ENCODE peak calls at places on chromosomes 7 and 10, in eight cellular contexts. U is SK-N-MC; Q is NT2/D1; D is Caco-2; G is DMS79 treated with DMSO at 0.1 percent for 48 hours; S is stimulated activated CD8-positive, alpha-beta memory T cell treated with anti-CD3 and anti-CD28 coated beads, Interleukin-4, amount 100 ng/mL, for 1 hour; Y is right lobe of liver; W is RWPE1. B is an unnamed sample.
A peak's percentile ranks its signal among the peaks of the same experiment; 100 is the strongest.

GRCh38 chr10:6223981-6224380 is 21.2 kb downstream of the PFKFB3 start:
- DNase-seq in G (no peak), U (no peak), W (no peak), Y (no peak), Q (no peak), S (no peak), D (no peak), B (no peak)

GRCh38 chr10:71971311-71971731 is 7.1 kb downstream of the CHST3 start:
- DNase-seq in G (no peak), D (no peak), W (no peak), S (no peak), U (no peak), Y (no peak), Q (no peak), B (no peak)

GRCh38 chr7:133297093-133297492 is 44.2 kb downstream of the EXOC4 start:
- DNase-seq in W (no peak), Q (no peak), Y (no peak), G (no peak), S (no peak), U (no peak), D (no peak), B (no peak)

GRCh38 chr10:1185911-1186692 is 129.9 kb downstream of the WDR37 start:
- DNase-seq in S (no peak), G (no peak), D (peak; percentile 35), U (no peak), W (no peak), Q (no peak), Y (no peak), B (no peak)

GRCh38 chr10:96304241-96304640 is at the start of gene DNTT:
- DNase-seq in G (no peak), Y (no peak), S (no peak), U (no peak), Q (no peak), W (no peak), D (no peak), B (no peak)

GRCh38 chr7:106598663-106599342 is 62.2 kb downstream of the CCDC71L start:
- DNase-seq in G (no peak), Q (peak; percentile 70), S (peak; percentile 35), W (peak; percentile 51), D (peak; percentile 75), U (no peak), Y (peak; percentile 79), B (peak; percentile 5)

GRCh38 chr7:27606270-27607209 is 56.1 kb downstream of the HIBADH start:
- DNase-seq in D (peak; percentile 66), G (peak; percentile 95), S (no peak), W (no peak), Q (no peak), U (no peak), Y (peak; percentile 81), B (no peak)

GRCh38 chr10:47406870-47407648 is 23.0 kb upstream of the ZNF488 start:
- DNase-seq in Y (no peak), D (peak; percentile 97), S (no peak), Q (no peak), U (no peak), W (peak; percentile 91), G (no peak), B (peak; percentile 33)

GRCh38 chr10:99329891-99330674 is 927 bp downstream of the CNNM1 start:
- DNase-seq in Y (peak; percentile 55), D (no peak), Q (peak; percentile 18), W (peak; percentile 34), S (no peak), U (no peak), G (no peak), B (peak; percentile 71)

GRCh38 chr10:113912582-113912981 is 58.1 kb downstream of the NHLRC2 start:
- DNase-seq in U (no peak), Q (no peak), W (no peak), D (no peak), G (no peak), S (no peak), Y (no peak), B (no peak)

GRCh38 chr7:51108134-51108533 is 208.5 kb downstream of the COBL start:
- DNase-seq in Y (no peak), U (no peak), S (no peak), W (no peak), D (no peak), G (no peak), Q (no peak), B (no peak)

GRCh38 chr10:114646426-114646825 is 11.6 kb downstream of the ABLIM1 start:
- DNase-seq in Y (no peak), D (no peak), Q (no peak), W (no peak), U (no peak), S (no peak), G (no peak), B (no peak)

GRCh38 chr10:3668276-3668960 is 116.6 kb downstream of the KLF6 start:
- DNase-seq in W (peak; percentile 69), D (peak; percentile 91), S (peak; percentile 34), Y (peak; percentile 79), Q (no peak), U (no peak), G (no peak), B (peak; percentile 59)

GRCh38 chr10:83603708-83604107 is 535.6 kb upstream of the GHITM start:
- DNase-seq in U (no peak), Q (no peak), W (no peak), S (no peak), Y (no peak), D (no peak), G (no peak), B (no peak)

GRCh38 chr7:154696556-154696955 is 306.4 kb downstream of the PAXIP1 start:
- DNase-seq in W (no peak), Q (no peak), G (no peak), U (no peak), Y (no peak), D (no peak), S (no peak), B (no peak)

GRCh38 chr10:90987383-90987782 is 66.5 kb upstream of the ANKRD1 start:
- DNase-seq in D (no peak), Y (no peak), W (no peak), Q (no peak), S (no peak), G (no peak), U (no peak), B (no peak)

GRCh38 chr10:48973065-48973464 is 33.4 kb upstream of the LRRC18 start:
- DNase-seq in U (no peak), Q (no peak), G (no peak), Y (no peak), D (no peak), S (no peak), W (no peak), B (no peak)

GRCh38 chr7:44887293-44887692 is 2.0 kb upstream of the PURB start:
- DNase-seq in G (no peak), U (no peak), D (no peak), S (no peak), Y (no peak), Q (no peak), W (no peak), B (no peak)

GRCh38 chr7:69564454-69565417 is 33.5 kb upstream of the AUTS2 start:
- DNase-seq in D (no peak), Y (peak; percentile 57), Q (no peak), G (peak; percentile 70), U (peak; percentile 28), W (no peak), S (no peak), B (no peak)

GRCh38 chr10:63114031-63114814 is 18.9 kb upstream of the NRBF2 start:
- DNase-seq in U (no peak), S (no peak), G (no peak), W (peak; percentile 68), Q (no peak), D (no peak), Y (peak; percentile 85), B (no peak)

GRCh38 chr7:45229130-45229920 is 71.7 kb downstream of the RAMP3 start:
- DNase-seq in G (peak; percentile 57), U (no peak), Y (no peak), Q (no peak), D (no peak), S (no peak), W (no peak), B (no peak)

GRCh38 chr10:132448248-132448731 is 51.3 kb downstream of the PWWP2B start:
- DNase-seq in Y (peak; percentile 83), Q (no peak), S (no peak), D (peak; percentile 70), G (no peak), U (no peak), W (peak; percentile 90), B (no peak)

GRCh38 chr10:24957624-24958435 is 5.4 kb upstream of the PRTFDC1 start:
- DNase-seq in U (no peak), S (no peak), Y (no peak), D (no peak), W (peak; percentile 65), Q (no peak), G (no peak), B (no peak)

GRCh38 chr7:80060218-80060806 is 74.3 kb upstream of the GNAI1 start:
- DNase-seq in Y (no peak), D (no peak), U (peak; percentile 80), W (peak; percentile 20), G (peak; percentile 67), S (no peak), Q (peak; percentile 38), B (no peak)

GRCh38 chr7:514242-514641 is 5.4 kb downstream of the PDGFA start:
- DNase-seq in U (no peak), W (no peak), S (no peak), D (no peak), G (no peak), Y (no peak), Q (no peak), B (no peak)

GRCh38 chr10:123446449-123447156 is 219.6 kb upstream of the GPR26 start:
- DNase-seq in Y (no peak), S (no peak), Q (no peak), U (no peak), W (no peak), G (no peak), D (no peak), B (no peak)

GRCh38 chr10:3636356-3637181 is 148.4 kb downstream of the KLF6 start:
- DNase-seq in D (no peak), W (no peak), U (no peak), Y (no peak), Q (no peak), S (no peak), G (peak; percentile 38), B (no peak)

GRCh38 chr7:35277359-35277758 is 23.5 kb upstream of the TBX20 start:
- DNase-seq in W (no peak), S (no peak), Y (no peak), U (no peak), D (no peak), Q (no peak), G (no peak), B (no peak)

GRCh38 chr7:28483112-28483511 is 70.8 kb downstream of the CREB5 start:
- DNase-seq in G (no peak), S (no peak), Q (peak; percentile 28), U (no peak), D (no peak), Y (no peak), W (no peak), B (no peak)

GRCh38 chr7:33774762-33775523 is 130.4 kb upstream of the BMPER start:
- DNase-seq in Q (no peak), D (no peak), S (no peak), Y (no peak), W (no peak), U (no peak), G (peak; percentile 35), B (no peak)

GRCh38 chr7:100803398-100804161 is 23.7 kb downstream of the EPHB4 start:
- DNase-seq in S (no peak), W (peak; percentile 96), G (peak; percentile 93), Q (no peak), D (no peak), U (no peak), Y (no peak), B (peak; percentile 63)